ENCODE peak calls at places on chromosomes 2 and 18, in ten cellular contexts. G is EH; Z is AG04449; Y is activated CD4-positive, alpha-beta T cell treated with anti-CD3 and anti-CD28 coated beads for 4 hours; O is GM10248; U is progenitor cell of endocrine pancreas; M is stimulated activated CD8-positive, alpha-beta memory T cell treated with anti-CD3 and anti-CD28 coated beads, Interleukin-15, amount 100 ng/mL, for 24 hours; V is iris pigment epithelial cell; K is stimulated activated CD4-positive, alpha-beta T cell treated with anti-CD3 and anti-CD28 coated beads, Interleukin-1b, Interleukin-23, amount 100 ng/mL, for 24 hours; X is NCI-H526. R is an unnamed sample.

GRCh38 chr2:28095622-28096021 is 205.1 kb downstream of the BABAM2 start:
- DNase-seq in V (no peak), X (no peak), U (no peak), K (no peak), G (no peak), O (no peak), M (no peak), Y (no peak), Z (no peak), R (no peak)

GRCh38 chr2:115825912-115826311 is 1383.5 kb downstream of the DPP10 start:
- DNase-seq in K (no peak), G (no peak), U (no peak), X (no peak), O (no peak), Z (no peak), V (no peak), Y (no peak), M (no peak), R (no peak)

GRCh38 chr2:119598576-119598975 is 54.3 kb downstream of the CFAP221 start:
- DNase-seq in V (no peak), Y (no peak), U (no peak), O (no peak), M (no peak), X (peak), G (no peak), Z (no peak), K (no peak), R (no peak)

GRCh38 chr18:51077217-51077616 is 47.2 kb downstream of the SMAD4 start:
- DNase-seq in V (peak), O (no peak), K (no peak), G (peak), Y (no peak), U (no peak), X (peak), M (no peak), Z (no peak), R (no peak)

GRCh38 chr2:43158259-43158880 is 68.0 kb downstream of the ZFP36L2 start:
- DNase-seq in U (no peak), X (no peak), K (peak), G (peak), O (no peak), M (no peak), V (peak), Z (peak), Y (peak), R (no peak)

GRCh38 chr2:86023366-86023712 is 82.3 kb downstream of the POLR1A start:
- DNase-seq in G (no peak), M (no peak), U (no peak), O (no peak), X (no peak), Y (no peak), Z (no peak), V (no peak), K (no peak), R (no peak)

GRCh38 chr2:239830066-239830717 is 194.9 kb downstream of the NDUFA10 start:
- DNase-seq in K (no peak), X (no peak), U (peak), Z (no peak), Y (no peak), V (peak), M (no peak), O (no peak), G (no peak), R (no peak)

GRCh38 chr2:23658466-23658942 is 268.4 kb downstream of the ATAD2B start:
- DNase-seq in Z (no peak), K (peak), G (no peak), V (no peak), M (no peak), X (peak), Y (no peak), O (no peak), U (no peak), R (peak)

GRCh38 chr2:106187426-106187825 is 6.7 kb downstream of the UXS1 start:
- DNase-seq in Y (no peak), K (no peak), G (no peak), V (no peak), O (no peak), U (no peak), Z (no peak), X (no peak), M (no peak), R (no peak)

GRCh38 chr2:163453920-163454319 is 281.9 kb downstream of the FIGN start:
- DNase-seq in M (no peak), V (peak), Z (no peak), G (no peak), O (no peak), K (no peak), U (no peak), X (no peak), Y (no peak), R (no peak)

GRCh38 chr2:140457483-140457882 is 1673.3 kb downstream of the LRP1B start:
- DNase-seq in U (no peak), O (no peak), G (no peak), M (no peak), Y (no peak), V (peak), K (no peak), X (no peak), Z (no peak), R (no peak)

GRCh38 chr18:32552421-32553030 is 81.8 kb upstream of the GAREM1 start:
- DNase-seq in Y (peak), K (peak), V (peak), G (peak), O (peak), U (peak), Z (peak), X (peak), M (no peak), R (peak)

GRCh38 chr2:99139003-99139402 is 2.5 kb upstream of the C2orf15 start:
- DNase-seq in K (no peak), G (no peak), Y (no peak), Z (no peak), O (no peak), V (no peak), X (no peak), U (no peak), M (no peak), R (no peak)